ENCODE peak calls at places on chromosomes 5 and 9, in seven cellular contexts. M is ACHN; Y is astrocyte of the cerebellum; X is EL; D is left ventricle myocardium inferior; C is stimulated activated CD4-positive, alpha-beta T cell treated with anti-CD3 and anti-CD28 coated beads, Interleukin-4, amount 100 ng/mL, for 48 hours; I is choroid plexus epithelial cell. T is an unnamed sample.

GRCh38 chr5:76292923-76293322 is 110.2 kb upstream of the IQGAP2 start:
- DNase-seq in M (no peak), Y (no peak), X (no peak), D (no peak), C (no peak), I (no peak), T (no peak)

GRCh38 chr9:134438204-134438788 is 112.0 kb downstream of the RXRA start:
- DNase-seq in M (no peak), Y (no peak), X (no peak), D (no peak), C (no peak), I (no peak), T (no peak)

GRCh38 chr9:71756753-71757152 is 11.6 kb downstream of the CEMIP2 start:
- DNase-seq in M (no peak), Y (no peak), X (no peak), D (no peak), C (no peak), I (no peak), T (peak)

GRCh38 chr9:14838701-14839100 is 71.5 kb downstream of the FREM1 start:
- DNase-seq in M (no peak), Y (no peak), X (no peak), D (no peak), C (no peak), I (no peak), T (no peak)

GRCh38 chr5:23977996-23978395 is 470.6 kb downstream of the PRDM9 start:
- DNase-seq in M (peak), Y (no peak), X (no peak), D (no peak), C (no peak), I (no peak), T (no peak)

GRCh38 chr9:81574399-81574798 is 114.9 kb downstream of the TLE1 start:
- DNase-seq in M (peak), Y (peak), X (peak), D (no peak), C (no peak), I (peak), T (no peak)

GRCh38 chr5:68041293-68041692 is 174.3 kb upstream of the PIK3R1 start:
- DNase-seq in M (no peak), Y (no peak), X (no peak), D (peak), C (no peak), I (no peak), T (no peak)

GRCh38 chr5:177357459-177358332 is at the start of gene RGS14:
- DNase-seq in M (no peak), Y (no peak), X (peak), D (peak), C (peak), I (peak), T (peak)

GRCh38 chr9:101097210-101097609 is 68.7 kb downstream of the PLPPR1 start:
- DNase-seq in M (no peak), Y (no peak), X (no peak), D (no peak), C (no peak), I (no peak), T (no peak)

GRCh38 chr9:134262035-134262434 is 64.2 kb upstream of the RXRA start:
- DNase-seq in M (no peak), Y (no peak), X (no peak), D (no peak), C (no peak), I (no peak), T (no peak)

GRCh38 chr5:17058438-17058837 is 122.3 kb upstream of the MYO10 start:
- DNase-seq in M (no peak), Y (no peak), X (no peak), D (no peak), C (no peak), I (no peak), T (no peak)

GRCh38 chr5:94705427-94705826 is 87.0 kb downstream of the SLF1 start:
- DNase-seq in M (peak), Y (no peak), X (no peak), D (no peak), C (no peak), I (peak), T (no peak)

GRCh38 chr5:75550597-75550996 is 38.9 kb downstream of the POLK start:
- DNase-seq in M (no peak), Y (no peak), X (no peak), D (no peak), C (no peak), I (no peak), T (no peak)

GRCh38 chr9:447230-448025 is 232.8 kb downstream of the DOCK8 start:
- DNase-seq in M (peak), Y (peak), X (no peak), D (no peak), C (peak), I (peak), T (no peak)

GRCh38 chr5:171868236-171868635 is 82.6 kb downstream of the SMIM23 start:
- DNase-seq in M (no peak), Y (no peak), X (no peak), D (no peak), C (no peak), I (no peak), T (no peak)

GRCh38 chr5:80125022-80125961 is 90.1 kb downstream of the THBS4 start:
- DNase-seq in M (no peak), Y (no peak), X (no peak), D (no peak), C (no peak), I (no peak), T (no peak)

GRCh38 chr9:123724211-123724831 is 205.6 kb downstream of the DENND1A start:
- DNase-seq in M (peak), Y (no peak), X (peak), D (no peak), C (no peak), I (peak), T (peak)

GRCh38 chr9:132989014-132989310 is 10.5 kb downstream of the GFI1B start:
- DNase-seq in M (no peak), Y (no peak), X (no peak), D (no peak), C (no peak), I (no peak), T (no peak)

GRCh38 chr5:14809369-14810144 is 62.0 kb downstream of the ANKH start:
- DNase-seq in M (peak), Y (peak), X (peak), D (peak), C (peak), I (peak), T (peak)

GRCh38 chr5:43066231-43066798 is 26.2 kb upstream of the ANXA2R start:
- DNase-seq in M (peak), Y (no peak), X (peak), D (peak), C (peak), I (peak), T (peak)

GRCh38 chr9:96020300-96020821 is 144.9 kb downstream of the ERCC6L2 start:
- DNase-seq in M (no peak), Y (no peak), X (no peak), D (no peak), C (no peak), I (no peak), T (no peak)

GRCh38 chr5:149387982-149388381 is 8.9 kb upstream of the IL17B start:
- DNase-seq in M (no peak), Y (no peak), X (peak), D (no peak), C (no peak), I (peak), T (peak)

GRCh38 chr5:76689321-76690026 is 26.5 kb upstream of the F2R start:
- DNase-seq in M (peak), Y (peak), X (peak), D (no peak), C (no peak), I (peak), T (peak)

GRCh38 chr9:94895668-94896067 is 169.2 kb downstream of the AOPEP start:
- DNase-seq in M (no peak), Y (no peak), X (no peak), D (no peak), C (no peak), I (no peak), T (no peak)

GRCh38 chr9:89743576-89744254 is 138.9 kb downstream of the GADD45G start:
- DNase-seq in M (no peak), Y (no peak), X (no peak), D (no peak), C (no peak), I (no peak), T (no peak)

GRCh38 chr5:169944922-169945675 is 35.2 kb downstream of the INSYN2B start:
- DNase-seq in M (no peak), Y (no peak), X (no peak), D (no peak), C (no peak), I (no peak), T (no peak)

GRCh38 chr9:92163276-92163675 is 48.1 kb upstream of the SPTLC1 start:
- DNase-seq in M (no peak), Y (no peak), X (no peak), D (no peak), C (no peak), I (no peak), T (no peak)

GRCh38 chr9:135224286-135224871 is 136.9 kb downstream of the OLFM1 start:
- DNase-seq in M (no peak), Y (no peak), X (no peak), D (no peak), C (no peak), I (no peak), T (no peak)